ENCODE peak calls at places on chromosomes 4 and X, in five cellular contexts. D is hepatocyte, S is coronary artery, U is heart left ventricle, J is brain microvascular endothelial cell. K is an unnamed sample.
A peak's percentile ranks its signal among the peaks of the same experiment; 100 is the strongest.

GRCh38 chrX:134246282-134246681 is 9.3 kb downstream of the CCDC160 start:
- DNase-seq in D (no peak), S (no peak), U (no peak), J (no peak), K (no peak)

GRCh38 chr4:40924096-40924792 is 174.5 kb downstream of the NSUN7 start:
- DNase-seq in D (peak; percentile 58), S (no peak), U (peak; percentile 81), J (peak; percentile 57), K (no peak)

GRCh38 chr4:167469436-167469835 is 235.1 kb upstream of the SPOCK3 start:
- DNase-seq in D (no peak), S (no peak), U (no peak), J (no peak), K (no peak)

GRCh38 chr4:109410776-109411175 is 22.8 kb upstream of the SEC24B start:
- DNase-seq in D (no peak), S (no peak), U (no peak), J (no peak), K (no peak)

GRCh38 chr4:8414377-8414776 is 26.1 kb downstream of the ACOX3 start:
- DNase-seq in D (no peak), S (no peak), U (no peak), J (no peak), K (no peak)

GRCh38 chrX:41377624-41378023 is 43.7 kb downstream of the DDX3X start:
- DNase-seq in D (no peak), S (no peak), U (no peak), J (no peak), K (no peak)

GRCh38 chr4:149638073-149638472 is 177.6 kb downstream of the IQCM start:
- DNase-seq in D (no peak), S (no peak), U (no peak), J (peak; percentile 33), K (no peak)

GRCh38 chr4:19940861-19941260 is 310.8 kb upstream of the SLIT2 start:
- DNase-seq in D (no peak), S (no peak), U (no peak), J (no peak), K (no peak)

GRCh38 chr4:15753786-15754185 is 24.3 kb upstream of the CD38 start:
- DNase-seq in D (no peak), S (no peak), U (peak; percentile 89), J (peak; percentile 65), K (no peak)

GRCh38 chr4:52659722-52660261 is 691 bp upstream of the USP46 start:
- DNase-seq in D (peak; percentile 74), S (no peak), U (peak; percentile 86), J (peak; percentile 13), K (no peak)

GRCh38 chrX:619812-620493 is 10.6 kb upstream of the SHOX start:
- DNase-seq in D (no peak), S (no peak), U (no peak), J (no peak), K (peak; percentile 83)

GRCh38 chr4:169314906-169315305 is 44.1 kb upstream of the SH3RF1 start:
- DNase-seq in D (peak; percentile 87), S (no peak), U (peak; percentile 84), J (peak; percentile 81), K (no peak)

GRCh38 chr4:94827481-94828110 is 69.8 kb downstream of the BMPR1B start:
- DNase-seq in D (peak; percentile 36), S (no peak), U (no peak), J (peak; percentile 75), K (no peak)

GRCh38 chr4:137519406-137519805 is 12.9 kb downstream of the PCDH18 start:
- DNase-seq in D (no peak), S (no peak), U (no peak), J (peak; percentile 77), K (no peak)

GRCh38 chr4:158313566-158313965 is 103.3 kb downstream of the TMEM144 start:
- DNase-seq in D (no peak), S (no peak), U (no peak), J (no peak), K (no peak)

GRCh38 chr4:187604984-187605383 is 390.6 kb upstream of the ZFP42 start:
- DNase-seq in D (no peak), S (no peak), U (no peak), J (no peak), K (no peak)

GRCh38 chr4:1057403-1057745 is 45.9 kb downstream of the FGFRL1 start:
- DNase-seq in D (no peak), S (no peak), U (peak; percentile 28), J (no peak), K (no peak)

GRCh38 chr4:48149971-48150370 is 15.9 kb upstream of the TXK start:
- DNase-seq in D (no peak), S (no peak), U (no peak), J (no peak), K (no peak)

GRCh38 chrX:15674514-15674898 is 9.9 kb upstream of the CLTRN start:
- DNase-seq in D (peak; percentile 95), S (no peak), U (peak; percentile 92), J (peak; percentile 96), K (no peak)

GRCh38 chr4:144355809-144356757 is 215.6 kb upstream of the GYPA start:
- DNase-seq in D (peak; percentile 77), S (no peak), U (no peak), J (peak; percentile 99), K (peak; percentile 88)

GRCh38 chr4:11954093-11954492 is 525.4 kb upstream of the HS3ST1 start:
- DNase-seq in D (peak; percentile 48), S (no peak), U (no peak), J (no peak), K (no peak)

GRCh38 chrX:69263421-69263820 is 98.2 kb upstream of the PJA1 start:
- DNase-seq in D (no peak), S (no peak), U (no peak), J (no peak), K (no peak)

GRCh38 chrX:115378471-115378870 is 89.0 kb downstream of the LUZP4 start:
- DNase-seq in D (no peak), S (no peak), U (no peak), J (no peak), K (no peak)

GRCh38 chrX:50613846-50614245 is 143.2 kb upstream of the DGKK start:
- DNase-seq in D (no peak), S (no peak), U (no peak), J (no peak), K (no peak)

GRCh38 chr4:150133605-150134004 is 55.4 kb downstream of the DCLK2 start:
- DNase-seq in D (no peak), S (no peak), U (no peak), J (no peak), K (no peak)

GRCh38 chrX:15349046-15349445 is 13.7 kb upstream of the PIGA start:
- DNase-seq in D (peak; percentile 89), S (no peak), U (no peak), J (peak; percentile 50), K (no peak)

GRCh38 chr4:41207330-41207831 is 7.0 kb downstream of the APBB2 start:
- DNase-seq in D (no peak), S (no peak), U (no peak), J (no peak), K (no peak)

GRCh38 chrX:70494441-70494840 is 49.8 kb downstream of the DLG3 start:
- DNase-seq in D (no peak), S (no peak), U (no peak), J (peak; percentile 11), K (no peak)

GRCh38 chr4:62670509-62670908 is 1470.4 kb downstream of the ADGRL3 start:
- DNase-seq in D (no peak), S (no peak), U (no peak), J (no peak), K (no peak)

GRCh38 chrX:107323786-107324492 is 117.5 kb downstream of the DNAAF6 start:
- DNase-seq in D (no peak), S (no peak), U (no peak), J (no peak), K (no peak)

GRCh38 chrX:107325467-107325866 is 119.1 kb downstream of the DNAAF6 start:
- DNase-seq in D (no peak), S (no peak), U (no peak), J (no peak), K (no peak)

DNA sequence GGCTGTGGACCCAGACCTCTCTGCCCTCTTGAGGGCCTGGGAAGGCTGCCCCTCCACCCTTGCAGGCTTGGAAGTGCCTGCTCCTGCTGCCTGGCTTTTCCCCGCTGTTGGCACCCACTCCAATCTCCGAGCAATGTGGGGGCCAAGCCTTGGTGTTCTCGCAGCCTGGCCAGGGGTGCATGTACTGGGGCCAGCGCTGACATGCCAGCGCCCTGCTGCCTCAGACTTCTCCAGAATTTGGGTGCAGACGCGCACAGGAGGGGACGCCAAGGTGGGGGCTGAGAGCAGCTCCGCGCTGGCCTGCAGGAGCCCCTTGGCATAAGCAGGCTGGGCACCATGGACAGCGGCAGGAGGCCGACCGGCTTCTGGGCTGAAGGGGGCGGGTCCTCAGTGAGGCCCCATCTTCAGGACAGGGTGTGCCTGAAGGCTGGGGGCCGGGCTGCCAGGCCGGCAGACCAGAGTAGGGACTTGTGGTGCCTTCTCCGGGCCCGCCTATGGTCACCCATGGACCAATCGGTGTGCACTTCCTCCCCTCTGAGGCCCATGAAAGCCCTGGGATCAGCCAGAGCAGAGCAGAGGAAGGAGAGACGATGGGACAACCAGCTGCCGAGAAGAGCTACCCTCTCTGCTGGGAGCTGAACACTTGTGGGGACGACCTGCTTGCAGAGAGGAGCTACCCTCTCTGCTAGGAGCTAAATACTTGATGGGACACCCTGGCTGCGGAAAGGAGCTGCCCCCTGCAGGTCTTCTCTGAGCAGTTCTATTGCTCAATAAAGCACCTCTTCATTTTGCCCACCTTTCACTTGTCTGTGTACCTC is 118.3 kb downstream of the DNAAF6 start:
- DNase-seq in D (peak; percentile 85), S (no peak), U (peak; percentile 59), J (peak; percentile 7), K (no peak)
- TF ChIP-seq CTCF in D (peak; percentile 9), S (no peak), U (no peak), J (peak; percentile 53), K (peak; percentile 8)

GRCh38 chr4:103918214-103918613 is 198.4 kb upstream of the TACR3 start:
- DNase-seq in D (no peak), S (no peak), U (no peak), J (no peak), K (no peak)

GRCh38 chr4:103915224-103915869 is 195.6 kb upstream of the TACR3 start:
- DNase-seq in D (peak; percentile 31), S (no peak), U (no peak), J (no peak), K (no peak)
- TF ChIP-seq CTCF in D (peak; percentile 82), S (no peak), U (peak; percentile 11), J (peak; percentile 47), K (peak; percentile 60)

DNA sequence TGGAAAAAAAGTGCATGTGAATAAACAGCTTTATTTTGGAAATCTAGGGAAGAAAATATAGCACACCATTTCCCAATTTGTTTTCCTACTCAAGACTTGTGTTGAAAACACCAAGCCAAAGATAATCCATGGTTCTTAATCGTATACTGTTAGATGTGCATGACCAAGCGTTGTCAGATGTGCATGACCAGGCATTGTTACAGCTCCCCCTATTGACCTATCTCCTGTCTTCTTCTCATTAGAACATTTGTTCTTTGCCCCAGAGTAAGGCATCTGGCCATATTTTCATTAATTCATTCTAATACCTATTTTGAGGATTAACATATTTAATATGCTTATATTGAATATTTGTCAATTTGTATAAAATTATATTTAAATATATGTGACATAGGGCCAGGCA is 14.4 kb upstream of the VCX start:
- DNase-seq in D (peak; percentile 14), S (no peak), U (no peak), J (no peak), K (no peak)
- TF ChIP-seq CTCF in D (peak; percentile 27), S (no peak), U (no peak), J (no peak), K (peak; percentile 16)

DNA sequence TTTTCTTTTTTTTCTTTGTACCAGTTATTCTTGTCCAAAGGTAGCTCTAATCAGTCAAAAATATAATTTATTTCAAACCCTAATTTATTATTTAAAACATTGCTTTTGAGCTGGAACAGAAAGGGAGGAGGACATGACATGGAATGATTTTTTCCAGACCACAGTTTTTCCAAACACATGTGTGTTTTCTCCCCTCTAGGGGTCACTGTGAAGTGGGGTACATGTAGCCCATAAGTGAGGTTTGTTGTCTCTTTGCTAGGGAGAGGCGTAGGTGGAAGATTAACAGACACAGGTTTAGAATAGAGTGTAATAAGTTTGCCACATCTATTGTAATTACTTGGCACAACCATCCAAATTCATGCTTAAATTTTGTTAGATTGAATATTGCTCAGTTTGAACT is 83.0 kb downstream of the TNIP2 start:
- DNase-seq in D (no peak), S (no peak), U (no peak), J (no peak), K (no peak)
- TF ChIP-seq CTCF in D (peak; percentile 24), S (no peak), U (no peak), J (peak; percentile 63), K (peak; percentile 41)